ENCODE peak calls at places on chromosomes 13 and 19, in four cellular contexts. T is stimulated activated naive CD8-positive, alpha-beta T cell treated with anti-CD3 and anti-CD28 coated beads, Interleukin-15, Interleukin-2, amounts not matched to agents 100 U/mL and 50 U/mL, for 24 hours; P is HFFc6; U is naive thymus-derived CD8-positive, alpha-beta T cell. Z is an unnamed sample.

GRCh38 chr13:36850790-36851438 is 31.9 kb downstream of the RFXAP start:
- DNase-seq in T (peak), P (no peak), U (no peak), Z (no peak)

GRCh38 chr19:2503521-2504109 is 27.7 kb downstream of the GADD45B start:
- DNase-seq in T (peak), P (peak), U (peak), Z (peak)

GRCh38 chr13:94707400-94708021 is 4.8 kb downstream of the SOX21 start:
- DNase-seq in T (no peak), P (no peak), U (no peak), Z (no peak)

GRCh38 chr19:3634496-3635045 is 8.0 kb upstream of the CACTIN start:
- DNase-seq in T (no peak), P (no peak), U (no peak), Z (no peak)

GRCh38 chr13:112740502-112741131 is 50.8 kb downstream of the ATP11A start:
- DNase-seq in T (no peak), P (peak), U (no peak), Z (no peak)

GRCh38 chr19:38194061-38194701 is 29.8 kb downstream of the DPF1 start:
- DNase-seq in T (no peak), P (no peak), U (no peak), Z (no peak)

GRCh38 chr13:51721485-51721884 is 82.5 kb downstream of the DHRS12 start:
- DNase-seq in T (no peak), P (no peak), U (no peak), Z (no peak)

GRCh38 chr13:22880756-22881701 is 299.8 kb upstream of the SGCG start:
- DNase-seq in T (no peak), P (no peak), U (no peak), Z (no peak)

GRCh38 chr19:16623066-16623465 is 4.9 kb downstream of the MED26 start:
- DNase-seq in T (no peak), P (no peak), U (no peak), Z (no peak)

GRCh38 chr19:54518844-54519243 is 16.2 kb downstream of the LAIR2 start:
- DNase-seq in T (peak), P (no peak), U (no peak), Z (no peak)

GRCh38 chr19:29671393-29672076 is 6.3 kb downstream of the PLEKHF1 start:
- DNase-seq in T (peak), P (no peak), U (peak), Z (peak)

GRCh38 chr19:17243340-17243853 is 2.3 kb downstream of the NR2F6 start:
- DNase-seq in T (no peak), P (no peak), U (no peak), Z (no peak)

GRCh38 chr13:53151692-53152421 is 123.2 kb downstream of the OLFM4 start:
- DNase-seq in T (peak), P (no peak), U (no peak), Z (peak)

GRCh38 chr13:41970918-41971317 is 10.0 kb upstream of the VWA8 start:
- DNase-seq in T (no peak), P (no peak), U (no peak), Z (no peak)

GRCh38 chr13:98438246-98439135 is 138.4 kb downstream of the STK24 start:
- DNase-seq in T (no peak), P (no peak), U (no peak), Z (no peak)